ENCODE peak calls at places on chromosome 11, in four cellular contexts. M is colonic mucosa; T is activated CD8-positive, alpha-beta T cell treated with anti-CD3 and anti-CD28 coated beads for 36 hours; E is MM.1S. W is an unnamed sample.

GRCh38 chr11:134612416-134613030 is 200.5 kb upstream of the B3GAT1 start:
- DNase-seq in M (no peak), T (no peak), E (no peak), W (no peak)

GRCh38 chr11:72655014-72655413 is 19.2 kb downstream of the PDE2A start:
- DNase-seq in M (no peak), T (no peak), E (no peak), W (no peak)

GRCh38 chr11:104926771-104927470 is 28.7 kb upstream of the CASP12 start:
- DNase-seq in M (no peak), T (no peak), E (no peak), W (no peak)

GRCh38 chr11:19946681-19947080 is 213.6 kb downstream of the DBX1 start:
- DNase-seq in M (no peak), T (no peak), E (no peak), W (no peak)

GRCh38 chr11:9748361-9748970 is 84.6 kb downstream of the SWAP70 start:
- DNase-seq in M (peak; percentile 55), T (peak; percentile 79), E (peak; percentile 87), W (peak; percentile 77)

GRCh38 chr11:72834905-72835304 is 20.7 kb downstream of the ATG16L2 start:
- DNase-seq in M (no peak), T (no peak), E (no peak), W (no peak)

GRCh38 chr11:74417860-74418508 is 19.8 kb upstream of the PGM2L1 start:
- DNase-seq in M (no peak), T (peak; percentile 10), E (no peak), W (no peak)

GRCh38 chr11:73106347-73106746 is 35.8 kb downstream of the FCHSD2 start:
- DNase-seq in M (no peak), T (no peak), E (no peak), W (no peak)

GRCh38 chr11:63905179-63905578 is 11.8 kb downstream of the RCOR2 start:
- DNase-seq in M (no peak), T (no peak), E (no peak), W (no peak)

GRCh38 chr11:63903884-63904283 is 13.1 kb downstream of the RCOR2 start:
- DNase-seq in M (no peak), T (no peak), E (no peak), W (no peak)

GRCh38 chr11:63904743-63905142 is 12.2 kb downstream of the RCOR2 start:
- DNase-seq in M (no peak), T (no peak), E (no peak), W (no peak)

GRCh38 chr11:63897459-63898156 is 19.4 kb downstream of the RCOR2 start:
- DNase-seq in M (no peak), T (no peak), E (no peak), W (no peak)

DNA sequence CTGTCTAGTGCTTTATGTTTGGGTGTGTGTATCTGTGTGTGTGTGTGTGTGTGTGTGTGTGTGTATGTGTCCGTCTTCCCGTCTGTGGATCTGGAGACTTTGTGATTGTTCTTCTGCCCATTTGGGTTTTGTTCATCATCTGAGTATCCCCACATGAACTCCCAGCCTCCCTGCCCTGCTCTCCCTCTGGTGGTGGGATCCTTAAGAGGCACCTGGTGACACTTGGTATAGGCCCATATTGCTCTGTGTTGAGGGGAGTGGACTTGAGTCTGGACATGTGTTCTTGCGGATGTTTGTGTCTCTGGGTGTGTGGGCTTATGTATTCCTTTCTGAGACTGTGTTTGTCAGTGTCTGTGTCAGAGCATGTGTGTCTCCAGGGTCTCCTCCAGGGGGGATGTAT is 15.3 kb downstream of the RCOR2 start:
- DNase-seq in M (no peak), T (peak; percentile 25), E (no peak), W (no peak)
- TF ChIP-seq CTCF in M (no peak), T (peak; percentile 0), E (peak; percentile 28), W (no peak)

GRCh38 chr11:31240340-31240904 is 129.1 kb downstream of the DCDC1 start:
- DNase-seq in M (no peak), T (peak; percentile 23), E (peak; percentile 40), W (no peak)

GRCh38 chr11:31237819-31238771 is 131.4 kb downstream of the DCDC1 start:
- DNase-seq in M (no peak), T (no peak), E (no peak), W (no peak)

DNA sequence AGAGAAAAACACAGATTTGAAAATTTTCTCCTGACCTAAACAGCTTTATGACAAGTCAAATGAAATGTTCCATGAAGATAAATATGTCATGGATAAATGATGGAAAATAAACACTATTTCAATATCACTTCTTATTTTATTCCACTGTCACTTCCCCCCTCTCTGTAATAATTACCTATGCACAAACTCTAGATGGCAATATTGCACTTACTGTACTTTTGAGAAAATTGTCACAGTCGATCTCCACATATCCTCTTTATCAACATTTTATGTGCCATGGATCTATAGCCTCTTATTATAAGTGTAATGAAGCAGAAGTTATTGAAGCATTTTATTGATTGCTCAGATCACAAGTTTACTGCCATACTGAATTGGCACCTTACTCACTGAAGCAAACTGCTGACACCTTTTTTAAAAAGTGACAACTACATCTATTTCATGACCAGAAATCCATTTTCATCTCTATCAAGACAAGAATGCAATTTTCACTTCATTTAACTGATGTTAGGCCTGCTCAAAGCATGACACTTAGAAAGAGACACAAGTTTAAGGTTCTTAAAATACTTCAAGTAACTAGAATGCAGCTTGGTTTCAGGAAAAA is 133.4 kb downstream of the DCDC1 start:
- DNase-seq in M (no peak), T (no peak), E (peak; percentile 40), W (no peak)
- TF ChIP-seq CTCF in M (no peak), T (peak; percentile 39), E (peak; percentile 58), W (peak; percentile 38)

GRCh38 chr11:44025727-44026126 is 22.1 kb upstream of the ACCSL start:
- DNase-seq in M (no peak), T (no peak), E (no peak), W (no peak)
- TF ChIP-seq CTCF in M (no peak), T (no peak), E (no peak), W (no peak)

DNA sequence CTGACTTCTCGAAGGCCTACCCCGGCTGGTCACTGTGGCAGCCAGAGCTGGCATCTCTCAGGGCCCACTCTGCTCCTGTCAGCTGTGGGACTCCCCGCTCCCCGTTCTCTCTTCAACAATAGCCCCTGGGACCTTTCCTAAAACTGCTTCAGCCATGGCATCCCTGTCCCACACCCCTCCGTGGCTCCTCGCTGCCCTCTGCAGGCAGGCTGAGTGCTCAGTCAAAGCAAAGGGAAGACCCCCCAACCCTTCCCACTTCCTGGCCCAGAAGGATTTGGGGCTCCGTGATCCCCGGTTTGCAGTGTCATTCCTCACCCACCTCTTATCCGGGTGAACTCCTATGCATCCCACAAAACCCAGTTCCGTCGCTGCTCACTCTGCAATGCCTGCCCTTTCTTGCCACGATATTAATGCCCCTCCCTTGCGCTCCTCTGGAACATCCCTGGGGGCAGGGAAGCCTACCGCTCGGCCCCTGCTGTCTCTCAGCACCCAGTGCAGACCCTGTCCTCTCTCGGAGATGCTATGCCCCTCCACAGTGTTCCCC is 1.6 kb upstream of the TH start:
- DNase-seq in M (no peak), T (peak; percentile 24), E (no peak), W (no peak)
- TF ChIP-seq CTCF in M (no peak), T (peak; percentile 31), E (no peak), W (peak; percentile 38)

GRCh38 chr11:117081908-117082307 is 16.3 kb downstream of the SIK3 start:
- DNase-seq in M (no peak), T (no peak), E (no peak), W (no peak)
- TF ChIP-seq CTCF in M (no peak), T (peak; percentile 22), E (peak; percentile 22), W (no peak)

DNA sequence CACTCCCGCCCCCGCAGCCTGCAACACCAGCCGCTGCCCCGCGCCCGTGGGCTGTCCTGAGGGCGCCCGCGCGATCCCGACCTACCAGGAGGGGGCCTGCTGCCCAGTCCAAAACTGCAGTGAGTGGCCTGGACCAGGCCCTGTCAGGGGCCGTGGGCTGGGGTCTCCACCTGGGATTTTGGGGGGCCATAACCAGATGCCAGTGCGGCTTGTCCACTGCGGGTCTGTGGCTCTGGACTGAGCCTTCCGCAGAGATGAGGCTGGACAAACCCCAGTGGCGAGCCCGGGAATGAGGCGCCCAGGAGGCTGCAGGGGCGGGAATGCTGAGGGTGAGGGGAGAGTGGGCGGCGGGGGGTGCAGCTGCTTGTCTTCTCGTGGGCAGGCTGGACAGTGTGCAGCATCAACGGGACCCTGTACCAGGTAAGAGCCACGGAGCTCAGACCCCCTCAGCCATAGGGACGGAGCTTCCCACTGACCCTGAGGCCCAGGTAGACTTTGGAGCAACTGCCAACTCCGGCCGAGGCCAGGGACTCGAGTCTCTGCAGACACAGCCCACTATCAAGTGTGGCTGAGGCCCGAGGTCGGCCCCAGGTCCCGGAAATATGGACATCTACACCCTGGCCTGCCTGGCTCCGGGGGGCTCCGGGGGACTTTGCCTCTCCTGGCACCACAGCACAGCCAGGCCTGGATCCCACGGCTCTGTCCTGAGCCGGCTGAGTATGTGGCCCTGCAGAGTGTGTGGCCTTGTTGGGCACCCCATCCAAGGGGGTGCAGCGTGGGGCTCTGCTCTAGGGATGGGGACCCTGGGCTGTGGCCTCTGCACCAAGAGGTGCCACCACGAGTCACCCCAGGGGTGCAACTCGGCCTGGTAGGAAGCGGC is 24.7 kb upstream of the MUC5B start:
- DNase-seq in M (no peak), T (no peak), E (no peak), W (no peak)
- TF ChIP-seq CTCF in M (no peak), T (no peak), E (no peak), W (no peak)

DNA sequence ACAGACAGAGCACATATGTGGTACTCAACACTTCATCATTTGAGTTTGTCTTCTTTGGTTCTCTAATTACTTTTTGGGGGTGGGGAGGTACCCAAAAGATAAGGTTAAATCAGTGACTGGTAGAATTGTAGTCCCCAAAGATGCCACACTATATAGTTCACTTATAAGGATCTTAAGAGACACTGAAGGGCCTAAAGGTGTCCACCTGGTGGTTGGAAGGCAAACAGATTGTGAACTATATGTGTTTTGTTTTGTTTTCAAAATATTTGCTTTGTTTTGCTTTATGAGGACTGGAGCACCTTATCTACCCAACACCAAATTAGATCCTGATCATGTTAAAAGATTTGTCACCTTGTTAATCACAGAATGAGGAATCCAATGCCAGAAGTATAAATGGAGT is 136.1 kb downstream of the DCDC1 start:
- DNase-seq in M (no peak), T (no peak), E (no peak), W (no peak)
- TF ChIP-seq CTCF in M (no peak), T (no peak), E (peak; percentile 36), W (no peak)

GRCh38 chr11:93933230-93933629 is 82.8 kb upstream of the VSTM5 start:
- DNase-seq in M (no peak), T (no peak), E (no peak), W (no peak)

GRCh38 chr11:93935826-93936225 is 85.3 kb upstream of the HEPHL1 start:
- DNase-seq in M (no peak), T (no peak), E (no peak), W (no peak)

GRCh38 chr11:93939084-93939780 is 81.9 kb upstream of the HEPHL1 start:
- DNase-seq in M (no peak), T (no peak), E (no peak), W (no peak)

GRCh38 chr11:93940395-93940794 is 80.8 kb upstream of the HEPHL1 start:
- DNase-seq in M (no peak), T (no peak), E (no peak), W (no peak)

DNA sequence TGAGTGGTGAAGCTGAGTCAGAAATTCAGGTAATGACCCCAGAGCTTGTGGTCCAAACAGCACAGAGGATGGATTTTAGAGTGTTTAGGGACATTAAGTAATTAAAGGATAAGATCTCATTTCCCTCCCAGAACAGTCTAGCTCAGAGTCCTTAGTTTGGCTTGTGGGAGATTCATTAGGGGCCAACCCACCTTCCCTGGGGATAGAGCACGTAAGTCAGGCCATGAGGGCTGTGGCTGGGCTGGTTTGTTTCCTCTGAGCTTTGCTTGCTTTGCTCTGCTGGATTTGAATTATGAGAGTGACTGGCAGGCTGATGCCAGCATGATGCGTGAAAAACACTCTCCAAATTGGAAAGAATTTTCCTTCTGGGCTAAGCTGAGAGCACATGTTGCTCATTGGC is 84.7 kb upstream of the HEPHL1 start:
- DNase-seq in M (no peak), T (no peak), E (no peak), W (no peak)
- TF ChIP-seq CTCF in M (no peak), T (no peak), E (no peak), W (no peak)

GRCh38 chr11:63508009-63508408 is 2.1 kb downstream of the LGALS12 start:
- DNase-seq in M (peak; percentile 42), T (peak; percentile 25), E (peak; percentile 37), W (peak; percentile 41)
- TF ChIP-seq CTCF in M (no peak), T (no peak), E (peak; percentile 47), W (peak; percentile 36)

W was measured in GM10248.